ENCODE peak calls at places on chromosomes 4 and X, in nine cellular contexts. K is left lung, Q is left ventricle myocardium inferior, R is HCT116, O is H9, C is IMR-90, A is pancreas, F is suprapubic skin, N is substantia nigra. Y is an unnamed sample.
A peak's percentile ranks its signal among the peaks of the same experiment; 100 is the strongest.

GRCh38 chr4:158856852-158857251 is 88.0 kb downstream of the FNIP2 start:
- DNase-seq in K (no peak), R (peak; percentile 26), O (no peak), F (no peak), Q (no peak), A (no peak), N (no peak), C (peak; percentile 68), Y (no peak)

GRCh38 chr4:101348367-101348827 is 1.1 kb upstream of the PPP3CA start:
- DNase-seq in A (no peak), F (peak; percentile 79), Q (peak; percentile 23), C (peak; percentile 17), K (no peak), N (no peak), R (no peak), O (no peak), Y (peak; percentile 31)

GRCh38 chr4:108350332-108350731 is 181.6 kb upstream of the LEF1 start:
- DNase-seq in R (no peak), C (no peak), Q (no peak), F (no peak), N (no peak), K (no peak), A (no peak), O (no peak), Y (no peak)

GRCh38 chr4:102139132-102139573 is 206.1 kb downstream of the SLC39A8 start:
- DNase-seq in F (no peak), R (peak; percentile 23), C (no peak), O (no peak), K (no peak), A (no peak), Q (no peak), N (no peak), Y (no peak)

GRCh38 chr4:117385531-117385930 is 300.2 kb upstream of the TRAM1L1 start:
- DNase-seq in N (no peak), O (no peak), A (no peak), F (no peak), C (peak; percentile 67), R (no peak), Q (no peak), K (no peak), Y (no peak)

GRCh38 chr4:32216502-32216901 is 1496.3 kb downstream of the PCDH7 start:
- DNase-seq in Q (no peak), O (no peak), N (no peak), K (no peak), F (no peak), R (no peak), A (peak; percentile 11), C (no peak), Y (no peak)

GRCh38 chr4:153643406-153644016 is 40.6 kb upstream of the TLR2 start:
- DNase-seq in A (no peak), F (no peak), N (no peak), R (peak; percentile 46), Q (no peak), K (no peak), O (no peak), C (peak; percentile 59), Y (no peak)

GRCh38 chr4:181966084-181966483 is 277.1 kb upstream of the TENM3 start:
- DNase-seq in Q (no peak), F (no peak), C (peak; percentile 68), R (no peak), A (no peak), N (no peak), K (no peak), O (no peak), Y (no peak)

GRCh38 chr4:182578402-182578801 is 335.2 kb downstream of the TENM3 start:
- DNase-seq in Q (no peak), F (no peak), O (no peak), K (no peak), R (peak; percentile 26), N (no peak), C (peak; percentile 91), A (no peak), Y (no peak)

GRCh38 chrX:108121291-108121690 is 29.7 kb downstream of the ATG4A start:
- DNase-seq in A (no peak), C (no peak), O (no peak), Q (no peak), R (no peak), N (no peak), K (no peak), F (no peak), Y (no peak)

GRCh38 chrX:96372313-96373046 is 312.2 kb upstream of the DIAPH2 start:
- DNase-seq in O (peak; percentile 33), K (no peak), A (no peak), R (peak; percentile 1), C (peak; percentile 70), Q (no peak), N (no peak), F (no peak), Y (no peak)

GRCh38 chrX:49644991-49645637 is 46.3 kb downstream of the GAGE1 start:
- DNase-seq in F (no peak), R (no peak), A (no peak), K (no peak), C (no peak), O (no peak), Q (no peak), N (no peak), Y (no peak)

GRCh38 chrX:24002167-24002566 is 24.8 kb downstream of the KLHL15 start:
- DNase-seq in R (no peak), A (no peak), C (no peak), Q (no peak), F (no peak), O (no peak), N (no peak), K (no peak), Y (no peak)

GRCh38 chr4:159366966-159367365 is 264.1 kb downstream of the RAPGEF2 start:
- DNase-seq in A (no peak), N (no peak), Q (peak; percentile 38), C (no peak), O (no peak), F (no peak), K (no peak), R (no peak), Y (no peak)

DNA sequence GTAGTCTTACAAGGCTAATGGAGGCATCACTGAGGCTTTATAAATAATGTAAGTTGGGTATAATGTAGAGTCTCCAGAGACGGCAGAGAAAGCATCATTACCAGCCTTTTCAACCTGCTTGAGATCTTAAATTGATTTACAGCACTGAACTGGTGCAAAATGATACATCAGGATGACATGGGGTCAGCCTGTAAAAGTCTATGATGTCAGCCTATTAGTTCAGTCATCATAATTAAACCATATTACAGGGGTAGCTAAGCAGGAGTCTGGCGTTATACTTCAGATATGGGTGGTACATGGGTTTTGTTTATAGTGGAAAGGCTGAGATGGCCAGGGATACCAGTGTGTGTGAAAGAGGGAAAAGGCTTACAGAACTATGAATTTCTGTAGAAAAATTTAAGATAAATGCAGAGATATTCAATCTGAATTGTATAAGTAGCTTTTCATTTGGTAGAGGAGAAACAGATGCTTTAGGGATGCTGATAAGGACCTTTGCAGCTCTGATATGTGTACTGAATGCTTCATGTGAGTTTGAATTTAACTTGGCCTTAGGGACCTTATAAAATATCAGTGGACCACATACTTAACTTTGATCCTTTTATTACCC is 2.7 kb downstream of the SMAD1 start:
- DNase-seq in N (no peak), F (no peak), K (no peak), C (no peak), O (no peak), R (no peak), Q (no peak), A (no peak), Y (no peak)
- H3K27ac ChIP-seq in N (no peak overlapping the region), F (no peak overlapping the region), K (no peak overlapping the region), C (no peak overlapping the region), O (no peak overlapping the region), R (no peak overlapping the region), Q (no peak overlapping the region), A (no peak overlapping the region), Y (peak overlapping the region; percentile 91)

DNA sequence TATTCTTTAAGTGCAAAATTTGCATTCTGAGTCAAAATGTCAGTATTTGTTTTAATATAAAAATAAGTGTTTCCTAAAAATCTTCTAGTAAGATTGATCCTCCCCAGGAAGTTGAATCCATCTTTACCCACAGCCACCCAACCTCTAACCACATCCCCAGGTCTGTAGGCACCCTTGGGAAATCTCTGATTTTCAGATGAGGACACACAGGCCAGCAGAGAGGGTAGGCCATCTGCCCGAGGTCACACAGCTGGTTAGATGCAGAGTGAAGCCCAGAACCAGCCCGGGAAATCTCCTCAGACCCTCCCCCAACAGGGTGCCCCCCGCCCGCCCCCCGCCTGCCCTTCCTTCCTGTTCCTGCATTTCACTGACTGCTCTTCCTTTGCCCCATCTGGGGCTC is 277.5 kb downstream of the FBXW7 start:
- DNase-seq in Q (no peak), K (no peak), R (no peak), N (no peak), C (no peak), A (no peak), O (no peak), F (no peak), Y (no peak)
- H3K27ac ChIP-seq in Q (peak overlapping the region; percentile 80), K (no peak overlapping the region), R (peak overlapping the region; percentile 65), N (no peak overlapping the region), C (peak overlapping the region; percentile 53), A (no peak overlapping the region), O (no peak overlapping the region), F (peak overlapping the region; percentile 76), Y (no peak overlapping the region)

DNA sequence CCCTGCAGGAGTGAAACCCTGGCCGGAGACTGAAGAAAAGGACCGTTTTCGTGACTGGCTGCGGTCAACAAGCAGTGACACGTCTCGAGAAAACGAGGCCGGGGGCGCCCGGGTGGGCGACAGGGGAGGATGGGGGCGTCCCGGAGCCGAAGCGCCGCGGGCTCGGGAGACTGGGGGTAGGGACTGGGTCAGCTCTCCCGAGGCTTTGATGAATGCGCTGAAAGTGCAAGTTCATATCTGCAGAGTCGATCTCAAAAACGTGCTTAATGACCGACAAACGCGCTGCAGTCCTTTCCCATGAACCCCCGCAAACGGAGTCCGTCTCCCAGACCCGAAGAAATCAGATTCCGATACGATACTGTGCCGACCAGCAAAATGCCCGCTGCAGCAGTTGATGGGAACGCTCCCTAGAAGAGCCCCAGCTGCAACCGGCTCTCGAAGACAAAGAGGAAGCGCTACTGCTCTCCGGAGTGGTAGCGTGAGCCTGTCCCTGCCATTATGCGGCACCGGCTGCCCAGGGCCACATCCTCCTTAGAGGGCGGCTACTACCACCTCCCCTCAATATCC is 806 bp upstream of the CD99L2 start:
- DNase-seq in A (peak; percentile 21), Q (peak; percentile 28), K (peak; percentile 54), C (peak; percentile 6), F (no peak), O (peak; percentile 58), R (no peak), N (peak; percentile 27), Y (peak; percentile 13)
- H3K27ac ChIP-seq in A (no peak overlapping the region), Q (peak overlapping the region; percentile 85), K (peak overlapping the region; percentile 78), C (no peak overlapping the region), F (peak overlapping the region; percentile 80), O (no peak overlapping the region), R (peak overlapping the region; percentile 22), N (peak overlapping the region; percentile 53), Y (peak overlapping the region; percentile 85)

DNA sequence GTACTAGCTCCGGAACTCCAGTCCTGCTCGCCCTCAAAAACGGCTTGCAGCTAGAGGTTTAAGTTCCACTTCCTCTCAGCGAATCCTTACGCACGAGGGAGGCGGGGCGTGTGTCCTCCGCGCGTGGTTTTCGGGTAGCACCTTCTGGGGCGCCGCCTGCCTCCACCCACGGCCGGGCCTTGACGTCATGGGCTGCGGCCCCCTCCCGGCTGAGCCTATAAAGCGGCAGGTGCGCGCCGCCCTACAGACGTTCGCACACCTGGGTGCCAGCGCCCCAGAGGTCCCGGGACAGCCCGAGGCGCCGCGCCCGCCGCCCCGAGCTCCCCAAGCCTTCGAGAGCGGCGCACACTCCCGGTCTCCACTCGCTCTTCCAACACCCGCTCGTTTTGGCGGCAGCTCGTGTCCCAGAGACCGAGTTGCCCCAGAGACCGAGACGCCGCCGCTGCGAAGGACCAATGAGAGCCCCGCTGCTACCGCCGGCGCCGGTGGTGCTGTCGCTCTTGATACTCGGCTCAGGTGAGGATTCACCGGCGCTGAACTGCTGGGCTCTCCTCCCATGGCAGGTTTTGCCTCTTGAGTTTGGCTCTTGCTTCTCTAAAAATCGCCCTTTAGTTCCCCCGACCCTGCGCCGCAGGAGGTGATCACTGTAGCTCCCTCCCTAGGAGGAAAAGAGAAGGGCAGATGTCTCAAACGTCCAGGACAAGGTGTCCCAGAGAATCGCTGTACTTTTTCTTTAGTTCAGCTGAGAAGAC is at the start of gene AREG:
- DNase-seq in N (peak; percentile 2), O (peak; percentile 85), A (peak; percentile 73), R (peak; percentile 83), C (peak; percentile 41), F (peak; percentile 87), Q (peak; percentile 75), K (peak; percentile 94), Y (peak; percentile 41)
- H3K27ac ChIP-seq in N (no peak within 1 kb of the TSS), O (no peak within 1 kb of the TSS), A (no peak within 1 kb of the TSS), R (peak within 1 kb of the TSS; percentile 85), C (peak within 1 kb of the TSS; percentile 64), F (peak within 1 kb of the TSS; percentile 73), Q (peak within 1 kb of the TSS; percentile 77), K (peak within 1 kb of the TSS; percentile 81), Y (peak within 1 kb of the TSS; percentile 61)